ENCODE peak calls at places on chromosomes 3 and 15, in ten cellular contexts. B is SJSA1; K is AG04450; M is H54; Q is activated CD4-positive, alpha-beta T cell treated with anti-CD3 and anti-CD28 coated beads, Interleukin-2, amount 50 U/mL, for 24 hours; Z is hypothalamus; J is H4; O is ACHN; P is T1000; S is AG08396. W is an unnamed sample.
A peak's percentile ranks its signal among the peaks of the same experiment; 100 is the strongest.

GRCh38 chr3:16059700-16060357 is 114.7 kb upstream of the GALNT15 start:
- DNase-seq in K (no peak), B (no peak), S (peak; percentile 34), J (no peak), O (no peak), Z (no peak), P (no peak), Q (no peak), M (no peak), W (no peak)

GRCh38 chr15:74179983-74180688 is 6.6 kb downstream of the ISLR start:
- DNase-seq in J (no peak), K (no peak), Z (no peak), P (peak; percentile 25), S (no peak), M (peak; percentile 54), Q (no peak), O (no peak), B (no peak), W (peak; percentile 70)

GRCh38 chr3:59212128-59212764 is 162.4 kb upstream of the CFAP20DC start:
- DNase-seq in K (peak; percentile 16), B (no peak), S (peak; percentile 57), Q (no peak), M (no peak), Z (no peak), P (no peak), J (peak; percentile 29), O (peak; percentile 47), W (peak; percentile 65)

GRCh38 chr3:49868951-49869454 is 703 bp downstream of the CAMKV start:
- DNase-seq in Q (no peak), Z (no peak), B (no peak), K (no peak), P (no peak), M (no peak), S (no peak), J (no peak), O (no peak), W (no peak)

GRCh38 chr15:57387644-57388076 is 11.4 kb downstream of the CGNL1 start:
- DNase-seq in K (no peak), Z (no peak), Q (no peak), M (no peak), B (no peak), J (no peak), O (no peak), P (no peak), S (no peak), W (no peak)

GRCh38 chr3:159922861-159923312 is 65.7 kb upstream of the IL12A start:
- DNase-seq in Z (no peak), P (no peak), Q (no peak), O (no peak), J (no peak), M (no peak), B (no peak), S (no peak), K (no peak), W (no peak)

GRCh38 chr15:77464129-77464865 is 43.6 kb downstream of the HMG20A start:
- DNase-seq in P (no peak), Z (no peak), K (no peak), S (no peak), J (no peak), B (no peak), M (no peak), O (peak; percentile 40), Q (no peak), W (no peak)

GRCh38 chr3:158091526-158091925 is 14.7 kb downstream of the SHOX2 start:
- DNase-seq in B (no peak), K (no peak), P (no peak), Z (no peak), J (peak; percentile 27), S (no peak), O (no peak), Q (no peak), M (no peak), W (no peak)

GRCh38 chr3:43345877-43346276 is 59.5 kb downstream of the SNRK start:
- DNase-seq in Z (no peak), O (no peak), J (no peak), Q (no peak), K (no peak), M (no peak), B (no peak), P (no peak), S (peak; percentile 61), W (peak; percentile 51)

GRCh38 chr3:72567474-72567873 is 280.8 kb downstream of the SHQ1 start:
- DNase-seq in P (no peak), S (no peak), O (no peak), J (no peak), K (no peak), M (no peak), Q (no peak), Z (no peak), B (no peak), W (no peak)

GRCh38 chr3:169146112-169146665 is 517.3 kb downstream of the MECOM start:
- DNase-seq in Z (no peak), Q (no peak), O (peak; percentile 73), J (peak; percentile 57), K (no peak), P (no peak), B (peak; percentile 66), S (peak; percentile 62), M (peak; percentile 28), W (peak; percentile 62)

GRCh38 chr15:37767841-37768455 is 166.5 kb upstream of the TMCO5A start:
- DNase-seq in O (no peak), S (no peak), M (no peak), J (no peak), B (no peak), Q (no peak), P (no peak), Z (no peak), K (no peak), W (no peak)

GRCh38 chr3:9916346-9916733 is 558 bp upstream of the IL17RC start:
- DNase-seq in B (no peak), S (peak; percentile 59), K (no peak), Q (no peak), M (no peak), J (no peak), O (no peak), P (no peak), Z (no peak), W (peak; percentile 62)

GRCh38 chr15:69734699-69735098 is 282.1 kb downstream of the RPLP1 start:
- DNase-seq in S (no peak), P (no peak), J (no peak), Z (no peak), Q (no peak), M (no peak), O (no peak), K (no peak), B (no peak), W (peak; percentile 62)

GRCh38 chr3:18199757-18200156 is 225.4 kb downstream of the SATB1 start:
- DNase-seq in P (no peak), M (no peak), B (no peak), Q (no peak), K (no peak), S (no peak), Z (no peak), J (no peak), O (no peak), W (no peak)

GRCh38 chr3:194582196-194582905 is 50.9 kb downstream of the TMEM44 start:
- DNase-seq in M (no peak), J (no peak), B (no peak), K (no peak), P (no peak), O (no peak), Q (no peak), S (no peak), Z (no peak), W (no peak)

GRCh38 chr3:39361252-39361927 is 21.8 kb upstream of the SLC25A38 start:
- DNase-seq in M (no peak), O (no peak), B (no peak), Z (no peak), J (no peak), K (no peak), Q (no peak), S (no peak), P (no peak), W (no peak)

GRCh38 chr3:126180477-126181397 is at the start of gene ALDH1L1:
- DNase-seq in J (no peak), P (no peak), S (no peak), Z (peak; percentile 88), K (no peak), Q (no peak), B (no peak), M (no peak), O (peak; percentile 39), W (no peak)

GRCh38 chr3:81466161-81466560 is 295.3 kb downstream of the GBE1 start:
- DNase-seq in B (no peak), M (no peak), O (no peak), P (no peak), K (no peak), Z (no peak), Q (no peak), S (no peak), J (no peak), W (no peak)

W was measured in AG20443.